ENCODE peak calls at places on chromosomes 13 and 19, in nine cellular contexts. One of them, this sample, is unnamed.

GRCh38 chr19:55116232-55117062 is 990 bp downstream of the PPP1R12C start:
- DNase-seq in naive thymus-derived CD8-positive, alpha-beta T cell: peak
- DNase-seq in mesendoderm: peak
- DNase-seq in hypothalamus: peak
- DNase-seq in glutamatergic neuron: peak
- DNase-seq in C1 segment of cervical spinal cord: peak
- DNase-seq in amniotic stem cell: peak
- DNase-seq in tibial artery: peak
- DNase-seq in omental fat pad: peak
- DNase-seq in this sample: peak

GRCh38 chr13:95083758-95084157 is 217.5 kb downstream of the ABCC4 start:
- DNase-seq in tibial artery: no peak
- DNase-seq in mesendoderm: no peak
- DNase-seq in C1 segment of cervical spinal cord: no peak
- DNase-seq in hypothalamus: no peak
- DNase-seq in omental fat pad: no peak
- DNase-seq in amniotic stem cell: no peak
- DNase-seq in glutamatergic neuron: no peak
- DNase-seq in naive thymus-derived CD8-positive, alpha-beta T cell: no peak
- DNase-seq in this sample: no peak

GRCh38 chr19:21835429-21835809 is 563 bp downstream of the ZNF43 start:
- DNase-seq in hypothalamus: no peak
- DNase-seq in mesendoderm: no peak
- DNase-seq in tibial artery: peak
- DNase-seq in naive thymus-derived CD8-positive, alpha-beta T cell: no peak
- DNase-seq in amniotic stem cell: no peak
- DNase-seq in omental fat pad: no peak
- DNase-seq in glutamatergic neuron: no peak
- DNase-seq in C1 segment of cervical spinal cord: no peak
- DNase-seq in this sample: no peak

GRCh38 chr19:45901432-45901903 is 945 bp downstream of the MYPOP start:
- DNase-seq in tibial artery: no peak
- DNase-seq in naive thymus-derived CD8-positive, alpha-beta T cell: no peak
- DNase-seq in C1 segment of cervical spinal cord: no peak
- DNase-seq in glutamatergic neuron: peak
- DNase-seq in amniotic stem cell: peak
- DNase-seq in mesendoderm: peak
- DNase-seq in omental fat pad: peak
- DNase-seq in hypothalamus: no peak
- DNase-seq in this sample: no peak

GRCh38 chr19:12838182-12838890 is at the start of gene MAST1:
- DNase-seq in hypothalamus: peak
- DNase-seq in omental fat pad: no peak
- DNase-seq in tibial artery: no peak
- DNase-seq in mesendoderm: peak
- DNase-seq in glutamatergic neuron: peak
- DNase-seq in naive thymus-derived CD8-positive, alpha-beta T cell: peak
- DNase-seq in C1 segment of cervical spinal cord: peak
- DNase-seq in amniotic stem cell: no peak
- DNase-seq in this sample: peak

GRCh38 chr13:75294110-75294509 is 187.9 kb downstream of the TBC1D4 start:
- DNase-seq in amniotic stem cell: no peak
- DNase-seq in omental fat pad: no peak
- DNase-seq in mesendoderm: no peak
- DNase-seq in glutamatergic neuron: no peak
- DNase-seq in hypothalamus: no peak
- DNase-seq in naive thymus-derived CD8-positive, alpha-beta T cell: no peak
- DNase-seq in C1 segment of cervical spinal cord: no peak
- DNase-seq in tibial artery: no peak
- DNase-seq in this sample: no peak

GRCh38 chr13:27183561-27184147 is 12.0 kb upstream of the USP12 start:
- DNase-seq in glutamatergic neuron: no peak
- DNase-seq in C1 segment of cervical spinal cord: no peak
- DNase-seq in hypothalamus: no peak
- DNase-seq in omental fat pad: no peak
- DNase-seq in mesendoderm: no peak
- DNase-seq in tibial artery: no peak
- DNase-seq in naive thymus-derived CD8-positive, alpha-beta T cell: no peak
- DNase-seq in amniotic stem cell: no peak
- DNase-seq in this sample: no peak

GRCh38 chr13:112270951-112271350 is 105.2 kb upstream of the SPACA7 start:
- DNase-seq in naive thymus-derived CD8-positive, alpha-beta T cell: no peak
- DNase-seq in hypothalamus: no peak
- DNase-seq in tibial artery: no peak
- DNase-seq in amniotic stem cell: no peak
- DNase-seq in C1 segment of cervical spinal cord: no peak
- DNase-seq in mesendoderm: no peak
- DNase-seq in glutamatergic neuron: no peak
- DNase-seq in omental fat pad: no peak
- DNase-seq in this sample: no peak

GRCh38 chr19:4502282-4503223 is 15.7 kb downstream of the PLIN4 start:
- DNase-seq in amniotic stem cell: no peak
- DNase-seq in tibial artery: no peak
- DNase-seq in hypothalamus: no peak
- DNase-seq in glutamatergic neuron: no peak
- DNase-seq in naive thymus-derived CD8-positive, alpha-beta T cell: no peak
- DNase-seq in omental fat pad: no peak
- DNase-seq in C1 segment of cervical spinal cord: no peak
- DNase-seq in mesendoderm: no peak
- DNase-seq in this sample: no peak

GRCh38 chr19:1130801-1131717 is 27.3 kb downstream of the GPX4 start:
- DNase-seq in tibial artery: no peak
- DNase-seq in amniotic stem cell: no peak
- DNase-seq in naive thymus-derived CD8-positive, alpha-beta T cell: no peak
- DNase-seq in mesendoderm: no peak
- DNase-seq in C1 segment of cervical spinal cord: no peak
- DNase-seq in glutamatergic neuron: no peak
- DNase-seq in hypothalamus: no peak
- DNase-seq in omental fat pad: no peak
- DNase-seq in this sample: no peak

GRCh38 chr19:49425922-49426592 is 869 bp downstream of the GFY start:
- DNase-seq in tibial artery: no peak
- DNase-seq in omental fat pad: no peak
- DNase-seq in hypothalamus: no peak
- DNase-seq in C1 segment of cervical spinal cord: peak
- DNase-seq in glutamatergic neuron: peak
- DNase-seq in mesendoderm: peak
- DNase-seq in naive thymus-derived CD8-positive, alpha-beta T cell: no peak
- DNase-seq in amniotic stem cell: no peak
- DNase-seq in this sample: no peak

GRCh38 chr13:40064723-40065122 is 409.3 kb downstream of the COG6 start:
- DNase-seq in omental fat pad: no peak
- DNase-seq in amniotic stem cell: no peak
- DNase-seq in glutamatergic neuron: no peak
- DNase-seq in mesendoderm: no peak
- DNase-seq in C1 segment of cervical spinal cord: no peak
- DNase-seq in hypothalamus: no peak
- DNase-seq in tibial artery: no peak
- DNase-seq in naive thymus-derived CD8-positive, alpha-beta T cell: no peak
- DNase-seq in this sample: no peak